ENCODE peak calls at places on chromosomes 7 and 10, in eight cellular contexts. Q, V, E, R, J, L, Y and A are unnamed samples.

GRCh38 chr7:42972703-42973500 is 40.7 kb downstream of the MRPL32 start:
- DNase-seq in Q (peak), V (peak), E (peak), R (peak), J (peak), L (peak), Y (peak), A (peak)

GRCh38 chr7:46814516-46815250 is 767.2 kb downstream of the TNS3 start:
- DNase-seq in Q (no peak), V (no peak), E (no peak), R (no peak), J (no peak), L (no peak), Y (no peak), A (peak)

GRCh38 chr7:24115661-24116060 is 168.3 kb upstream of the NPY start:
- DNase-seq in Q (no peak), V (no peak), E (no peak), R (no peak), J (no peak), L (no peak), Y (no peak), A (no peak)

GRCh38 chr7:140810830-140811556 is 113.7 kb downstream of the BRAF start:
- DNase-seq in Q (peak), V (peak), E (peak), R (peak), J (peak), L (peak), Y (no peak), A (peak)

GRCh38 chr10:6578221-6579192 is 1.6 kb downstream of the PRKCQ start:
- DNase-seq in Q (no peak), V (no peak), E (no peak), R (no peak), J (no peak), L (no peak), Y (no peak), A (no peak)

GRCh38 chr10:14658331-14659122 is 116.2 kb downstream of the FAM107B start:
- DNase-seq in Q (no peak), V (peak), E (no peak), R (no peak), J (no peak), L (peak), Y (no peak), A (peak)

GRCh38 chr7:151197932-151198331 is 10.9 kb upstream of the ASB10 start:
- DNase-seq in Q (no peak), V (no peak), E (no peak), R (no peak), J (no peak), L (no peak), Y (no peak), A (no peak)

GRCh38 chr10:94571528-94571927 is 25.9 kb downstream of the HELLS start:
- DNase-seq in Q (no peak), V (peak), E (no peak), R (no peak), J (no peak), L (peak), Y (no peak), A (peak)

GRCh38 chr7:151810434-151811232 is 66.3 kb downstream of the PRKAG2 start:
- DNase-seq in Q (no peak), V (no peak), E (no peak), R (no peak), J (no peak), L (no peak), Y (peak), A (no peak)

GRCh38 chr10:132100556-132101349 is 35.0 kb downstream of the JAKMIP3 start:
- DNase-seq in Q (no peak), V (no peak), E (no peak), R (no peak), J (no peak), L (no peak), Y (no peak), A (no peak)

GRCh38 chr10:79197558-79197957 is 128.8 kb downstream of the ZMIZ1 start:
- DNase-seq in Q (no peak), V (no peak), E (no peak), R (no peak), J (no peak), L (no peak), Y (no peak), A (no peak)

GRCh38 chr7:106797937-106798336 is 67.1 kb upstream of the PIK3CG start:
- DNase-seq in Q (no peak), V (no peak), E (no peak), R (no peak), J (no peak), L (no peak), Y (no peak), A (no peak)

GRCh38 chr10:36534471-36535002 is 590.9 kb upstream of the ANKRD30A start:
- DNase-seq in Q (no peak), V (no peak), E (no peak), R (no peak), J (no peak), L (peak), Y (peak), A (peak)

GRCh38 chr7:50449881-50450690 is at the start of gene FIGNL1:
- DNase-seq in Q (peak), V (no peak), E (peak), R (peak), J (peak), L (peak), Y (no peak), A (peak)

GRCh38 chr10:70115948-70116682 is 16.5 kb downstream of the AIFM2 start:
- DNase-seq in Q (peak), V (no peak), E (peak), R (peak), J (peak), L (peak), Y (no peak), A (peak)

GRCh38 chr10:9305018-9305655 is 1250.6 kb downstream of the GATA3 start:
- DNase-seq in Q (no peak), V (no peak), E (peak), R (no peak), J (no peak), L (peak), Y (no peak), A (peak)

GRCh38 chr10:628386-629045 is 61.0 kb downstream of the DIP2C start:
- DNase-seq in Q (no peak), V (no peak), E (no peak), R (no peak), J (no peak), L (no peak), Y (no peak), A (no peak)

GRCh38 chr7:116259821-116260440 is 49.6 kb downstream of the TES start:
- DNase-seq in Q (no peak), V (peak), E (no peak), R (no peak), J (no peak), L (peak), Y (no peak), A (peak)

GRCh38 chr10:37563715-37564108 is 293.7 kb downstream of the ZNF248 start:
- DNase-seq in Q (no peak), V (no peak), E (no peak), R (no peak), J (no peak), L (no peak), Y (no peak), A (no peak)

GRCh38 chr7:96303105-96303685 is 18.7 kb downstream of the SLC25A13 start:
- DNase-seq in Q (peak), V (no peak), E (no peak), R (no peak), J (peak), L (peak), Y (no peak), A (no peak)

GRCh38 chr7:29146888-29147609 is 712 bp upstream of the CPVL start:
- DNase-seq in Q (peak), V (no peak), E (peak), R (peak), J (peak), L (peak), Y (no peak), A (peak)

GRCh38 chr7:35738889-35739288 is 44.0 kb upstream of the HERPUD2 start:
- DNase-seq in Q (no peak), V (no peak), E (no peak), R (no peak), J (no peak), L (no peak), Y (no peak), A (no peak)

GRCh38 chr7:157612664-157613561 is 276.1 kb downstream of the DNAJB6 start:
- DNase-seq in Q (peak), V (no peak), E (peak), R (no peak), J (peak), L (no peak), Y (no peak), A (peak)

GRCh38 chr10:109883859-109884771 is 39.2 kb downstream of the XPNPEP1 start:
- DNase-seq in Q (peak), V (peak), E (peak), R (peak), J (peak), L (peak), Y (no peak), A (peak)

GRCh38 chr7:158573310-158573709 is 14.3 kb downstream of the PTPRN2 start:
- DNase-seq in Q (no peak), V (no peak), E (no peak), R (no peak), J (no peak), L (no peak), Y (no peak), A (no peak)

GRCh38 chr7:17557305-17557704 is 258.9 kb downstream of the AHR start:
- DNase-seq in Q (no peak), V (no peak), E (no peak), R (no peak), J (no peak), L (no peak), Y (no peak), A (peak)

GRCh38 chr10:132449051-132449825 is 52.2 kb downstream of the PWWP2B start:
- DNase-seq in Q (peak), V (no peak), E (no peak), R (no peak), J (peak), L (peak), Y (no peak), A (peak)

GRCh38 chr10:112115781-112116385 is 67.7 kb downstream of the GPAM start:
- DNase-seq in Q (peak), V (no peak), E (peak), R (no peak), J (peak), L (peak), Y (no peak), A (peak)

GRCh38 chr10:130428936-130429335 is 292.7 kb downstream of the GLRX3 start:
- DNase-seq in Q (no peak), V (no peak), E (no peak), R (no peak), J (no peak), L (no peak), Y (no peak), A (no peak)

GRCh38 chr7:146296028-146296427 is 179.4 kb downstream of the CNTNAP2 start:
- DNase-seq in Q (no peak), V (no peak), E (no peak), R (no peak), J (no peak), L (no peak), Y (no peak), A (no peak)

GRCh38 chr7:4751398-4751947 is 23.9 kb upstream of the AP5Z1 start:
- DNase-seq in Q (no peak), V (no peak), E (no peak), R (no peak), J (no peak), L (no peak), Y (no peak), A (no peak)

GRCh38 chr7:68280931-68281330 is 1284.3 kb downstream of the TYW1 start:
- DNase-seq in Q (no peak), V (no peak), E (no peak), R (no peak), J (no peak), L (no peak), Y (no peak), A (no peak)

GRCh38 chr10:75019360-75019759 is 92.1 kb upstream of the SAMD8 start:
- DNase-seq in Q (no peak), V (no peak), E (no peak), R (no peak), J (no peak), L (peak), Y (no peak), A (peak)

GRCh38 chr10:89221919-89222318 is 14.8 kb upstream of the CH25H start:
- DNase-seq in Q (no peak), V (no peak), E (no peak), R (no peak), J (no peak), L (no peak), Y (no peak), A (no peak)

GRCh38 chr10:86946215-86947170 is 10.9 kb downstream of the MMRN2 start:
- DNase-seq in Q (peak), V (no peak), E (no peak), R (no peak), J (peak), L (no peak), Y (peak), A (no peak)

GRCh38 chr10:122085423-122085911 is 96.5 kb downstream of the TACC2 start:
- DNase-seq in Q (no peak), V (no peak), E (no peak), R (no peak), J (no peak), L (no peak), Y (peak), A (no peak)

GRCh38 chr10:122091722-122092121 is 102.8 kb downstream of the TACC2 start:
- DNase-seq in Q (no peak), V (no peak), E (no peak), R (no peak), J (no peak), L (no peak), Y (no peak), A (no peak)

GRCh38 chr10:122087436-122087835 is 98.5 kb downstream of the TACC2 start:
- DNase-seq in Q (no peak), V (no peak), E (no peak), R (no peak), J (no peak), L (no peak), Y (no peak), A (no peak)

GRCh38 chr10:122086416-122087240 is 97.7 kb downstream of the TACC2 start:
- DNase-seq in Q (no peak), V (no peak), E (no peak), R (no peak), J (no peak), L (no peak), Y (no peak), A (no peak)

DNA sequence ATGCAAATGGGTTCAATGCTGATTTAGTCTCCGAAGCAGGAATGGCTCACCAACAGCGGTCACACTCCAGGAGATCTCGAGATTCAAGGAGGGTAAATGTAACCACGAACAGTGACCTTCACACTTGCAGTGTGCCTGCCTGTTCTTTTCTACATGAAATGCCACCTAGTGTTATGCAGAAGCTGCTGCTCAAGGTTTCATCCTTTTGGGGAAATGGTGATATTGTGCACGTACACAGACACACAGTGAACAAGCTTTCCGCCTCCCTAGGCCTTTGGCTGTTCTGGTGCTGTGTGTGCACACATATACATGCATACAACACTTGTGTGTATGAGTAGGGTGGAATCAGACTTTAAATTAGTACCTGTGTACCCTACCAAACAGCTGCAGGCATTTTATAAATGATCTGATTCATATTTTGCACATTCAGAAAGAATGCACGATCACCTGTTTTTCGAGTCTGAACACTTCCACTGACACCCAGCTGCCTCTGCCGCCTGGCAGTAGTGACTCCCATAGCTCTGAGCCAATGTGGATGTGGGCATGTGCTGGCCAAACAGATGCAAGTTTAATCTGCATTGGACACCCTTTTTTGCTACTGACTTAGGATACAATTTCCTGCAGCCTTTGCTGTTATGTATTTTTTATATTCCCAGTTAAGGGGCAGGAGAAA is 100.5 kb downstream of the TACC2 start:
- DNase-seq in Q (no peak), V (no peak), E (no peak), R (no peak), J (no peak), L (no peak), Y (no peak), A (no peak)
- TF ChIP-seq CTCF in Q (no peak), V (no peak), E (no peak), R (no peak), J (no peak), L (no peak), Y (peak), A (no peak)

GRCh38 chr7:39609084-39609461 is 14.3 kb upstream of the RALA start:
- DNase-seq in Q (no peak), V (no peak), E (no peak), R (no peak), J (no peak), L (peak), Y (no peak), A (peak)
- H3K4me3 ChIP-seq in Q (no peak), V (no peak), E (peak), R (peak), J (no peak), L (no peak), Y (no peak), A (no peak)

GRCh38 chr10:35027567-35027966 is 62.6 kb downstream of the CUL2 start:
- DNase-seq in Q (no peak), V (no peak), E (peak), R (no peak), J (no peak), L (peak), Y (no peak), A (peak)
- TF ChIP-seq CTCF in Q (no peak), V (peak), E (peak), R (peak), J (peak), L (peak), Y (peak), A (peak)

DNA sequence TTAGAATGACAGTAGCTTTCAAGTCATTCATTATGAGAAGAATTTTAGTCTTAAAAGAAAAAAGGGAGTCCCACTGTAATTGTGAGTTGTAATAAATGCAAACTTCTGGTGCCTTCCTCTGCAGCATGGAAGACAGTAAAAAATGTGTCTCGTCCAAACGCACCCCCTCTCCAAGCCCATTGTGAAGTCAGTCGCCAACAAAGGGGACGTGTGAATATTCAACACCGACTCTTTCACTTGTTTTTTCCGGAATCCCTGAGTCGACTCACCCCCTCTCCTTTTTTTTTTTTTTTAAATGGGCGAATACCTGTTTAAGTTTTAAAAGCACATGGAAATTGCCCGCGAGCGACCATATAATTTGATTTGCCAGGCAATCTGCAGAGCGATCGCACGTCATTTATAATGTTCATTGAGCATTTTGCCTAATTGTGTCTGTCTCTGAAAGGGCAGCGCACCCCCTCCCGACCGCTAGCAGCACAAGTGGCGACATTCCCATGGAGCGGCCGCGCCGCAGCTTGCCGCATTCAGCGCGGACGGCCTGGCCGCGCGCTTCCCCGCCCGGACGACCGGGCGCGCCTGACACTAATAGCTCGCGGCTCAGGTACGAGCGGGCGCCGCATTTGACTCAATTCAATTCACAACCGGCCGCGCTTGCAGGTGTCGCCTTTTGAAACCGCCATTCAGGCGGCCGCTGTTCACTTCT is 19.1 kb upstream of the PTF1A start:
- DNase-seq in Q (no peak), V (no peak), E (peak), R (no peak), J (no peak), L (no peak), Y (no peak), A (no peak)
- H3K4me3 ChIP-seq in Q (no peak), V (no peak), E (peak), R (peak), J (no peak), L (no peak), Y (no peak), A (no peak)

GRCh38 chr10:114100848-114101741 is 57.4 kb downstream of the ADRB1 start:
- DNase-seq in Q (peak), V (no peak), E (peak), R (peak), J (no peak), L (peak), Y (no peak), A (peak)

GRCh38 chr10:114102253-114102652 is 58.6 kb downstream of the ADRB1 start:
- DNase-seq in Q (no peak), V (no peak), E (no peak), R (no peak), J (no peak), L (peak), Y (no peak), A (no peak)

DNA sequence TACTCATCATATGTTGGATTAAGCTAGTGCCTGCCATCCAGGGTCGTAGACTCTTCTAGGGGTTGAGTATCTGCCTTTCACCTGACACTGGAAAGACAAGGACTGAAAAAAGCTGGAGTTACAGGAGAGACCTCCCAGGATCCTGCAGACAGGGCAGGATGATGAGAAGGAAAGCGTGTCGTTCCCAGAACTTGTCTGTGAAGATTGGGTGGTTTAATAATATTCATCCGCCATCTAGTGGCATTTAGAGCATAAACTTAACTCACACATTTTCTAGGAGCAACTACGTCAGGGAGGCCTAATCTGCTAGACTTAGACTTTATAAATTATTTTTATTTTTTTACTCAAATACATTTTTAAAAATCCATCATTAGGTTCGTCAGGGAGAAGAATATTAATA is 59.6 kb downstream of the ADRB1 start:
- DNase-seq in Q (no peak), V (peak), E (peak), R (no peak), J (no peak), L (peak), Y (no peak), A (peak)
- TF ChIP-seq CTCF in Q (peak), V (peak), E (peak), R (peak), J (peak), L (peak), Y (peak), A (peak)

DNA sequence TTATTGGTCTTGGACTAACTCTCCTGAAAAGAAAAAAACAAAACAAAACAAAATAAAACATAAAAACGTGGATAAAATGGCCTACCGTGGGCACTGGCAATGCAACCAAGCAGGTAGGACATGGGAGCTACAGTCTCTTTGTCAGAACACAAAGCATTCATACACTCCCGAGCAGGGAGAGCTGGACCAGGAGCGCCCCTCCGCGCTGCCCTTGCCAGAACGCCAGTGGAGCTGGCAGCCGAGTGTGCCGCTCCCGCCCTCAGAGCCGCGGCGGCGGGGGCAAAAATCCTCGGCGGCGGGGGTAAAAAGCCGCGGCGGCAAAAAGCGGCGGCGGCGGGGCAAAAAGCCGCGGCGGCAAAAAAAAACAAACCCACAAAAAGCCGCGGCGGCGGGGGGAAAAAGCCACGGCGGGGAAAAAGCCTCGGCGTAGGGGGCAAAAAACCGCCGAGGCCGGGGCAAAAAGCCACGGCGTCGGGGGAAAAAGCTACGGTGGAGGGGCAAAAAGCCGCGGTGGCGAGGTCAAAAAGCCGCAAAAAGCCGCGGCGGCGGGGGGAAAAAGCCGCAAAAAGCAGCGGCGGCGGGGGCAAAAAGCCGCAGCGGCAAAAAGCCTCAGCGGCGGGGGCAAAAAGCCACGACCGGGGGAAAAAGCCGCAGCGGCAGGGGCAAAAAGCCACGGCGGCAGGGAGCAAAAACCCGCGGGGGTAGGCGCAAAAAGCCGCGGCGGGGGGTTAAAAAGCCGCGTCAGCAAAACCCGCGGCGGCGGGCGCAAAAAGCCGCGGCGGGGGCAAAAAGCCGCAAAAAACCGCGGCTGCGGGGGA is 418.1 kb downstream of the ZNF716 start:
- DNase-seq in Q (no peak), V (no peak), E (no peak), R (no peak), J (no peak), L (no peak), Y (peak), A (no peak)
- H3K4me3 ChIP-seq in Q (peak), V (peak), E (no peak), R (peak), J (peak), L (peak), Y (peak), A (no peak)